ENCODE peak calls at places on chromosomes 6 and 20, in four cellular contexts. One of them, this sample, is unnamed.

GRCh38 chr6:150739711-150740349 is 125.7 kb upstream of the MTHFD1L start:
- DNase-seq in A549: no peak
- DNase-seq in K562: no peak
- DNase-seq in HepG2: no peak
- DNase-seq in this sample: no peak

GRCh38 chr6:167707686-167708500 is 118.8 kb upstream of the AFDN start:
- DNase-seq in A549: no peak
- DNase-seq in HepG2: no peak
- DNase-seq in K562: no peak
- DNase-seq in this sample: no peak

GRCh38 chr6:64895945-64896344 is 811.1 kb downstream of the EYS start:
- DNase-seq in K562: no peak
- DNase-seq in HepG2: no peak
- DNase-seq in A549: no peak
- DNase-seq in this sample: no peak

GRCh38 chr6:85058806-85059205 is 294.4 kb upstream of the TBX18 start:
- DNase-seq in A549: no peak
- DNase-seq in K562: no peak
- DNase-seq in HepG2: no peak
- DNase-seq in this sample: no peak

GRCh38 chr6:47478233-47479155 is 905 bp downstream of the CD2AP start:
- DNase-seq in K562: no peak
- DNase-seq in A549: peak
- DNase-seq in HepG2: peak
- DNase-seq in this sample: no peak

GRCh38 chr6:143901885-143902708 is 37.8 kb downstream of the ZC2HC1B start:
- DNase-seq in HepG2: no peak
- DNase-seq in A549: no peak
- DNase-seq in K562: no peak
- DNase-seq in this sample: peak

GRCh38 chr6:119832411-119832810 is 482.9 kb upstream of the MAN1A1 start:
- DNase-seq in HepG2: no peak
- DNase-seq in K562: no peak
- DNase-seq in A549: no peak
- DNase-seq in this sample: no peak

GRCh38 chr6:4563877-4564276 is 212.3 kb upstream of the CDYL start:
- DNase-seq in K562: no peak
- DNase-seq in A549: no peak
- DNase-seq in HepG2: no peak
- DNase-seq in this sample: no peak

GRCh38 chr6:63730311-63730710 is 94.7 kb downstream of the PHF3 start:
- DNase-seq in HepG2: no peak
- DNase-seq in K562: no peak
- DNase-seq in A549: no peak
- DNase-seq in this sample: no peak

GRCh38 chr6:15244605-15245360 is 1.1 kb upstream of the JARID2 start:
- DNase-seq in K562: peak
- DNase-seq in HepG2: peak
- DNase-seq in A549: peak
- DNase-seq in this sample: no peak

GRCh38 chr6:39082310-39082709 is 32.7 kb downstream of the SAYSD1 start:
- DNase-seq in K562: no peak
- DNase-seq in A549: no peak
- DNase-seq in HepG2: no peak
- DNase-seq in this sample: no peak

GRCh38 chr6:143180860-143181259 is 120.2 kb downstream of the AIG1 start:
- DNase-seq in HepG2: no peak
- DNase-seq in A549: no peak
- DNase-seq in K562: no peak
- DNase-seq in this sample: no peak

GRCh38 chr6:24520929-24521546 is 26.3 kb downstream of the ALDH5A1 start:
- DNase-seq in A549: peak
- DNase-seq in HepG2: peak
- DNase-seq in K562: no peak
- DNase-seq in this sample: no peak

GRCh38 chr6:24524329-24524728 is 29.6 kb downstream of the ALDH5A1 start:
- DNase-seq in A549: no peak
- DNase-seq in K562: no peak
- DNase-seq in HepG2: no peak
- DNase-seq in this sample: no peak

GRCh38 chr6:24522821-24523175 is 28.0 kb downstream of the ALDH5A1 start:
- DNase-seq in K562: no peak
- DNase-seq in A549: no peak
- DNase-seq in HepG2: no peak
- DNase-seq in this sample: no peak

GRCh38 chr6:24524801-24525200 is 30.0 kb downstream of the ALDH5A1 start:
- DNase-seq in A549: no peak
- DNase-seq in K562: no peak
- DNase-seq in HepG2: peak
- DNase-seq in this sample: no peak

DNA sequence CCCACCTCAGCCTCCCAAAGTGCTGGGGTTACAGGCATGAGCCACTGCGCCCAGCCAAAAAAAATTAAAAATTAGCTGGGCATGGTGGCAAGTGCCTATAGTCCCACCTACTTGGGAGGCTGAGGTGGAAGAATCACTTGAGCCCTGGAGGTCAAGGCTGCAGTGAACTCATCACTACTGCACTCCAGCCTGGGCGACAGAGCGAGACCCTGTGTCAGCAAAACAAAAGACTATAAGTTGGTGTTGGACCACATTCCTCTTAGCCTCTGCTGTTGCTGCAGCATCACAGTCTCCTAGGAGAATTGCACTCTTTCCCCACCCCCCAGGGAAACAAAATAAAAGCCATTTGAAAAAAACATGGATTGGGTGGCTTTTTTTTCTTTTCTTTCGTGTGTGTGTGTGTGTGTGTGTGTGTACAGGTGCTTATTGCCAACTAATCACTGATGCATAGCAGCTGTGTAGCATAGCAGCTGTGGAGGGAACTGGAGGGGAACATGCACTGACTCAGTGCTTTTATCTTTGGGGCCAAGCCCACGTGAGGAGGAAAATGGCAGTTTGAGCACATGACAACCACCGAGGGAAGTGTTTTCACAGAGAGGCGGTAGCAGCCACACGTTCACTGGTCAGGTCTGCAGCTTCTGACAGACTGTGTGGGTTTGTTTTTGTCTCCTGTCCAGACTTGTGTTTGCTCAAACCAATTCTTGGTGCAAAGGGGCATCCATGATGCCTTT is 27.5 kb downstream of the ALDH5A1 start:
- DNase-seq in HepG2: no peak
- DNase-seq in A549: no peak
- DNase-seq in K562: no peak
- DNase-seq in this sample: peak
- TF ChIP-seq ESRRA in HepG2: no peak
- TF ChIP-seq ESRRA in A549: no peak
- TF ChIP-seq ESRRA in K562: no peak
- TF ChIP-seq ESRRA in this sample: no peak

GRCh38 chr6:129659167-129659566 is 50.8 kb downstream of the ARHGAP18 start:
- DNase-seq in A549: no peak
- DNase-seq in K562: no peak
- DNase-seq in HepG2: no peak
- DNase-seq in this sample: no peak

GRCh38 chr6:129660346-129660676 is 49.7 kb downstream of the ARHGAP18 start:
- DNase-seq in K562: no peak
- DNase-seq in HepG2: no peak
- DNase-seq in A549: no peak
- DNase-seq in this sample: no peak

GRCh38 chr6:129659590-129660345 is 50.2 kb downstream of the ARHGAP18 start:
- DNase-seq in HepG2: no peak
- DNase-seq in A549: no peak
- DNase-seq in K562: peak
- DNase-seq in this sample: no peak

GRCh38 chr6:129655334-129655733 is 54.6 kb downstream of the ARHGAP18 start:
- DNase-seq in HepG2: no peak
- DNase-seq in K562: no peak
- DNase-seq in A549: no peak
- DNase-seq in this sample: no peak

DNA sequence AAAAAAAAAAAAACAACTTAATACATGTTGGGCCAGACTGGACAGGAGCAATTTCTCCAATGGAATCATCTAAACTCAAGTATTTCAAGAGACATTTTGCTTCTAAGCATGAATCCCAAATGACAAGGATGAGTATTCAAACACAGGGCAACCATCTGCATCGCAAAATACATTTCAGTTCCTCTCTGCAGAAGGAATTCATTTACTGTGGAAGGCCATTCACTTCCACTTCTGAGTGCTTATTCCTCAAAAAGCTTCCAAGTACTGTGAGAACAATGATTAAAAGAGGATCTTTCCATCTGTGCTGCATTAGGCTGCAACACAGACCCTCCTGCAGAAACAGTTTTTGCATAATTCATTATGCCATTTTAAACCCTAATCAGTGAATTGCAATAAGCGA is 52.5 kb downstream of the ARHGAP18 start:
- DNase-seq in A549: no peak
- DNase-seq in K562: no peak
- DNase-seq in HepG2: no peak
- DNase-seq in this sample: no peak
- TF ChIP-seq KDM1A in A549: no peak
- TF ChIP-seq KDM1A in K562: no peak
- TF ChIP-seq KDM1A in HepG2: no peak
- TF ChIP-seq KDM1A in this sample: no peak

DNA sequence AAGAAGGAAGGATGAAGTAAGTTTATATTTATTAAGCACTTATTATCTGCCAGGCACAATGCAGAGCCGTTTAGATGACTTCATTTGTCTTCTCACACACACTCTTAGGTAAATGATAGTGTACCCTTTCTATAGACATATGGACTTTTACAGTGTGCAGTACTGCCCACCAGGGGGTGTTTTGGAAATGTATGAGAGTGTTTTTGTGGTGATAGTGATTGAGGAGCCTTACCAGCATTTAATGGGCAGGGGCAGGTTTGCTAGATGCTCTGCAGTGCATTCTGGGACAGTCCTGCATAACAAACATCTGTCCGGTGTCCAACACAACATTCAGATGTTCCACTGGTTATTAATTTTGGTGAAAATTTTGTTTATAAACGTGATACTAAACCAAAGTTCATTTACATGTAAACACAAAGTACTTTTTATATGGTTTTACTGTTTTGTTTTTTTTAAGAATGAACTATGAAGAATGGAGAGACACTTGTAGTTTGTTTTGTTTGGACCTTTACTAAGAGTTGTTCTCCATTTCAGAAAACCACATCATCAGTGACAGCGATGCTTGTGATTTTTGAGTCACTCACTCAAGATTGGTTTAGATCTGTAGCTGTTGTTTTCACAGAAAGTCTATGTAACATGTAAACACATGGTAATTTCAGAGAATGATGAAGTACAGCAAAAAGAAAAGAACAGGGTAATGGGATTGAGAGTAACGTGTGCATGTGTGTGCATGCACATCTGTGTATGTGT is 19.9 kb downstream of the KCNS1 start:
- DNase-seq in K562: peak
- DNase-seq in HepG2: peak
- DNase-seq in A549: no peak
- DNase-seq in this sample: no peak
- TF ChIP-seq ESRRA in K562: no peak
- TF ChIP-seq ESRRA in HepG2: no peak
- TF ChIP-seq ESRRA in A549: no peak
- TF ChIP-seq ESRRA in this sample: no peak

GRCh38 chr6:96851858-96852257 is 14.6 kb upstream of the GPR63 start:
- DNase-seq in K562: no peak
- DNase-seq in HepG2: no peak
- DNase-seq in A549: no peak
- DNase-seq in this sample: no peak
- TF ChIP-seq KDM1A in K562: no peak
- TF ChIP-seq KDM1A in HepG2: no peak
- TF ChIP-seq KDM1A in A549: no peak
- TF ChIP-seq KDM1A in this sample: no peak

GRCh38 chr6:111423960-111424846 is 58.8 kb downstream of the REV3L start:
- DNase-seq in K562: no peak
- DNase-seq in A549: no peak
- DNase-seq in HepG2: no peak
- DNase-seq in this sample: no peak
- TF ChIP-seq ESRRA in K562: no peak
- TF ChIP-seq ESRRA in A549: no peak
- TF ChIP-seq ESRRA in HepG2: no peak
- TF ChIP-seq ESRRA in this sample: no peak

GRCh38 chr6:30719791-30720737 is at the start of gene TUBB:
- DNase-seq in A549: peak
- DNase-seq in HepG2: peak
- DNase-seq in K562: peak
- DNase-seq in this sample: peak

GRCh38 chr6:30721198-30722024 is 1.3 kb downstream of the TUBB start:
- DNase-seq in A549: no peak
- DNase-seq in K562: peak
- DNase-seq in HepG2: peak
- DNase-seq in this sample: no peak

GRCh38 chr6:30719356-30719755 is 796 bp upstream of the TUBB start:
- DNase-seq in K562: no peak
- DNase-seq in A549: no peak
- DNase-seq in HepG2: no peak
- DNase-seq in this sample: no peak

GRCh38 chr6:30722280-30723112 is 2.3 kb downstream of the TUBB start:
- DNase-seq in HepG2: peak
- DNase-seq in K562: peak
- DNase-seq in A549: peak
- DNase-seq in this sample: no peak

GRCh38 chr6:30720738-30721197 is 616 bp downstream of the TUBB start:
- DNase-seq in K562: peak
- DNase-seq in A549: no peak
- DNase-seq in HepG2: peak
- DNase-seq in this sample: no peak
- TF ChIP-seq KDM1A in K562: no peak
- TF ChIP-seq KDM1A in A549: no peak
- TF ChIP-seq KDM1A in HepG2: no peak
- TF ChIP-seq KDM1A in this sample: no peak

GRCh38 chr6:14068623-14069022 is 48.9 kb upstream of the CD83 start:
- DNase-seq in HepG2: no peak
- DNase-seq in K562: no peak
- DNase-seq in A549: no peak
- DNase-seq in this sample: no peak

GRCh38 chr6:14068133-14068532 is 49.4 kb upstream of the CD83 start:
- DNase-seq in HepG2: no peak
- DNase-seq in A549: no peak
- DNase-seq in K562: no peak
- DNase-seq in this sample: no peak

GRCh38 chr6:14066782-14067406 is 50.7 kb upstream of the CD83 start:
- DNase-seq in A549: peak
- DNase-seq in K562: peak
- DNase-seq in HepG2: peak
- DNase-seq in this sample: no peak

GRCh38 chr6:14072084-14072483 is 45.5 kb upstream of the CD83 start:
- DNase-seq in HepG2: no peak
- DNase-seq in K562: no peak
- DNase-seq in A549: no peak
- DNase-seq in this sample: no peak

GRCh38 chr6:14070457-14070856 is 47.1 kb upstream of the CD83 start:
- DNase-seq in HepG2: no peak
- DNase-seq in K562: no peak
- DNase-seq in A549: no peak
- DNase-seq in this sample: no peak
- TF ChIP-seq ESRRA in HepG2: no peak
- TF ChIP-seq ESRRA in K562: no peak
- TF ChIP-seq ESRRA in A549: no peak
- TF ChIP-seq ESRRA in this sample: no peak

GRCh38 chr6:22043284-22043962 is 253.4 kb downstream of the PRL start:
- DNase-seq in K562: no peak
- DNase-seq in HepG2: no peak
- DNase-seq in A549: no peak
- DNase-seq in this sample: no peak
- TF ChIP-seq KDM1A in K562: no peak
- TF ChIP-seq KDM1A in HepG2: no peak
- TF ChIP-seq KDM1A in A549: no peak
- TF ChIP-seq KDM1A in this sample: no peak

This sample was measured in GM12878.